ENCODE peak calls at places on chromosomes 3 and 15, in four cellular contexts. V is heart left ventricle, B is colonic mucosa, C is stomach. N is an unnamed sample. For H3K9me3, the result is how much of the 10 kb centered on the place peaks cover.

GRCh38 chr3:180855364-180855763 is 57.1 kb upstream of the FXR1 start:
- DNase-seq in V (no peak), C (no peak), B (no peak), N (no peak)

GRCh38 chr3:124269619-124270018 is 277.7 kb upstream of the ROPN1 start:
- DNase-seq in B (no peak), C (no peak), V (no peak), N (no peak)

GRCh38 chr3:140546649-140547048 is 131.2 kb upstream of the TRIM42 start:
- DNase-seq in B (no peak), C (no peak), V (no peak), N (no peak)

GRCh38 chr3:143078883-143079282 is 40.7 kb upstream of the CHST2 start:
- DNase-seq in B (no peak), V (no peak), C (no peak), N (no peak)

GRCh38 chr3:57093489-57093888 is 33.0 kb downstream of the SPATA12 start:
- DNase-seq in B (no peak), C (no peak), V (no peak), N (no peak)

GRCh38 chr3:73576995-73577394 is 47.7 kb downstream of the PDZRN3 start:
- DNase-seq in B (no peak), V (no peak), C (no peak), N (no peak)

GRCh38 chr3:150238995-150239612 is 169.0 kb upstream of the TSC22D2 start:
- DNase-seq in C (peak), B (peak), V (no peak), N (no peak)

GRCh38 chr3:37969601-37970100 is 20.9 kb upstream of the VILL start:
- DNase-seq in B (no peak), C (no peak), V (no peak), N (no peak)

GRCh38 chr15:55588818-55589122 is 625 bp upstream of the PYGO1 start:
- DNase-seq in C (no peak), B (no peak), V (no peak), N (no peak)

GRCh38 chr15:20644026-20644425 is 102.4 kb upstream of the GOLGA6L6 start:
- DNase-seq in B (no peak), C (no peak), V (no peak), N (no peak)
- H3K9me3 ChIP-seq in B (under half), C (under half), V (under half), N (under half)

DNA sequence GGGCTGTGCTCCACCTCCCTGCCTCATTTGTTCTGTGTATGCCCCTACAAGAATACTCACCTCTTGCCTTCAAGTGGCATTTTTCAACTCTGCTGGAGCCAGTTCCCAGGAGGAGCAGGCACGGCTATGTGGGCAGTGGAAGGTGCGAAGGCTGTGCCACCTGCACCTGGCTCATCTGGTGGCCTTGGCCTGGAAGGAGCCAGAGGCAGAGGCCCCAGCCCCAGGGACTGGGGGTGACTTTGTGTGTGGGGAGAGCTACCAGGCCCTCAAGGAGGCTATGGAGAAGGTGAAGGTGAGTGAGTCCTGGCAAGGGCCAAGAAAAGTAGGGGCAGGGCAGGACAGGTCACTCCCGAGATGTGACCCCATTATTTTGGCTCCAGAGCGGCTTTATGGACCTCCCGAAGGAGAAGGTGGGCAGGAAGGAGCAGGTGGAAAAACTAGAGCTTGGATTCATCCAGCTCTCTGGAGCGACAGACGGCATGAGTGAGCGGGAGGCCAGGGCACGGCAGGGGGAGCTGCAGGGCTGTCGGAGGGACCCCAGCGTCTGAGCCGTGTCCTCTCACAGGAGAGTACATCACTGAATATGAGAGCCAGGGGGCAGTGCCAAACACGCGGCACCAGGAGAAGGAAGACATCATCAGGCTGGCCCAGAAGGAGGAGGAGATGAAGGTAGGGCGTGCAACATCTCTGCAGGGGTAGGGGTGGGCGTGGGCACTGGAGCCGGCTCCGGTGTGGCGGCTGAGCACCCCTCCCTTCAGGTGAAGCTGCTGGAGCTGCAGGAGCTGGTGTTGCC is 57.3 kb upstream of the UBE2Q2 start:
- DNase-seq in V (no peak), B (peak), C (no peak), N (no peak)
- H3K4me3 ChIP-seq in V (no peak), B (no peak), C (no peak), N (no peak)

GRCh38 chr3:36681867-36682266 is 82.5 kb downstream of the DCLK3 start:
- DNase-seq in C (no peak), V (no peak), B (no peak), N (no peak)

GRCh38 chr3:36678216-36679013 is 85.9 kb downstream of the DCLK3 start:
- DNase-seq in B (no peak), C (no peak), V (no peak), N (no peak)

GRCh38 chr3:36677331-36678007 is 86.9 kb downstream of the DCLK3 start:
- DNase-seq in V (no peak), C (no peak), B (no peak), N (no peak)

GRCh38 chr3:36674816-36675215 is 89.5 kb downstream of the DCLK3 start:
- DNase-seq in C (no peak), B (no peak), V (no peak), N (no peak)

DNA sequence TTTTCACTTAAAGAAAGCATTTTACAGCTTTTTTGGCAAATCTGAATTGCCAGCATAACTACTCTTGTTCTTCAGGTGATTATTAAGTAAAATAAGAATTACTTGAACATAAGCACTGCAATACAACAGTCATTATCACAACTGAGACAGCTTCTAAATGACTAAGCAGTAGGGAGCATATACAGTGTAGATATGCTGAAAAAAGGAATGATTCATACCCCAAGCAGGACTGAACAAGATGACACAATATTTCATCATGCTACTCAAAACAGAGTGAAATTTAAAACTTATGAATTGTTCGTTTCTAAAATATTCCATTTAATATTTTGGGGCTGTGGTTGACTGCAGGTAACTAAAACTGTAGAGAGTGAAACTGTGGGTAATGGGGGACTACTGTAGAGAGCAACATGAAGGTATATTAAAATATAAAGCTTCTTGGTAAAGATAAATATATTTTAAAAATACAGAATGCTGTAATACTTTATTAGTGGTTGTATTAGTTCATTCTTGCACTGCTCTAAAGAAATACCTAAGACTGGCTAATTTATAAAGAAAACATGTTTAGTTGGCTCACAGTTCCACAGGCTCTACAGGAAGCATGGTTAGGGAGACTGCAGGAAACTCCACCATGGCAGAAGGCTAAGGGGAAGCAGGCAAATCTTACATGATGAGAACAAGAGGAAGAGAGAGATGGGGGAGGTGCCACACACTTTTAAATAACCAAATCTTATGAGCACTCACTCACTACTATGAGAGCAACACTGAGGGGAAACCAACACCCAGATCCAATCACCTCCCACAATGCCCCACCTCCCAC is 84.8 kb downstream of the DCLK3 start:
- DNase-seq in V (no peak), B (no peak), C (no peak), N (no peak)
- H3K9me3 ChIP-seq in V (under half), B (under half), C (half or more), N (under half)

GRCh38 chr3:198079771-198080520 is 119.9 kb downstream of the LMLN start:
- DNase-seq in B (peak), C (no peak), V (no peak), N (peak)
- H3K4me3 ChIP-seq in B (peak), C (peak), V (peak), N (peak)

GRCh38 chr3:144189044-144189443 is 217.4 kb downstream of the DIPK2A start:
- DNase-seq in V (no peak), B (no peak), C (no peak), N (no peak)
- H3K9me3 ChIP-seq in V (under half), B (under half), C (under half), N (under half)

GRCh38 chr3:127597020-127597771 is 1.0 kb upstream of the MCM2 start:
- DNase-seq in C (no peak), B (no peak), V (no peak), N (no peak)
- H3K4me3 ChIP-seq in C (peak), B (peak), V (peak), N (peak)

GRCh38 chr3:31654998-31655397 is 122.3 kb downstream of the STT3B start:
- DNase-seq in C (no peak), V (no peak), B (no peak), N (no peak)
- H3K9me3 ChIP-seq in C (half or more), V (half or more), B (under half), N (under half)